ENCODE peak calls at places on chromosomes 4 and X, in seven cellular contexts. One of them, this sample, is unnamed.
A peak's percentile ranks its signal among the peaks of the same experiment; 100 is the strongest.

GRCh38 chrX:107135076-107135964 is 16.7 kb upstream of the RBM41 start:
- DNase-seq in aorta: no peak
- DNase-seq in CD8-positive, alpha-beta memory T cell: no peak
- DNase-seq in colonic mucosa: no peak
- DNase-seq in fibroblast of lung: peak; percentile 74
- DNase-seq in upper lobe of left lung: no peak
- DNase-seq in lower lobe of right lung: no peak
- DNase-seq in this sample: no peak

GRCh38 chr4:17324431-17324830 is 187.5 kb downstream of the QDPR start:
- DNase-seq in aorta: no peak
- DNase-seq in CD8-positive, alpha-beta memory T cell: peak; percentile 6
- DNase-seq in colonic mucosa: peak; percentile 30
- DNase-seq in fibroblast of lung: peak; percentile 76
- DNase-seq in upper lobe of left lung: no peak
- DNase-seq in lower lobe of right lung: no peak
- DNase-seq in this sample: no peak

GRCh38 chr4:145736241-145736831 is 56.4 kb downstream of the C4orf51 start:
- DNase-seq in aorta: peak; percentile 81
- DNase-seq in CD8-positive, alpha-beta memory T cell: no peak
- DNase-seq in colonic mucosa: peak; percentile 24
- DNase-seq in fibroblast of lung: peak; percentile 64
- DNase-seq in upper lobe of left lung: peak; percentile 28
- DNase-seq in lower lobe of right lung: peak; percentile 63
- DNase-seq in this sample: no peak

GRCh38 chr4:151957163-151957562 is 196.4 kb upstream of the GATB start:
- DNase-seq in aorta: no peak
- DNase-seq in CD8-positive, alpha-beta memory T cell: no peak
- DNase-seq in colonic mucosa: no peak
- DNase-seq in fibroblast of lung: no peak
- DNase-seq in upper lobe of left lung: peak; percentile 17
- DNase-seq in lower lobe of right lung: no peak
- DNase-seq in this sample: no peak

GRCh38 chr4:98226396-98226795 is 34.8 kb upstream of the RAP1GDS1 start:
- DNase-seq in aorta: no peak
- DNase-seq in CD8-positive, alpha-beta memory T cell: no peak
- DNase-seq in colonic mucosa: no peak
- DNase-seq in fibroblast of lung: no peak
- DNase-seq in upper lobe of left lung: no peak
- DNase-seq in lower lobe of right lung: no peak
- DNase-seq in this sample: no peak

GRCh38 chr4:47749858-47750257 is 88.0 kb downstream of the CORIN start:
- DNase-seq in aorta: no peak
- DNase-seq in CD8-positive, alpha-beta memory T cell: no peak
- DNase-seq in colonic mucosa: no peak
- DNase-seq in fibroblast of lung: no peak
- DNase-seq in upper lobe of left lung: no peak
- DNase-seq in lower lobe of right lung: no peak
- DNase-seq in this sample: no peak

GRCh38 chr4:166839615-166840251 is 394.6 kb downstream of the SPOCK3 start:
- DNase-seq in aorta: no peak
- DNase-seq in CD8-positive, alpha-beta memory T cell: no peak
- DNase-seq in colonic mucosa: no peak
- DNase-seq in fibroblast of lung: no peak
- DNase-seq in upper lobe of left lung: no peak
- DNase-seq in lower lobe of right lung: no peak
- DNase-seq in this sample: no peak

GRCh38 chr4:76178296-76178695 is 30.1 kb upstream of the NUP54 start:
- DNase-seq in aorta: no peak
- DNase-seq in CD8-positive, alpha-beta memory T cell: no peak
- DNase-seq in colonic mucosa: no peak
- DNase-seq in fibroblast of lung: no peak
- DNase-seq in upper lobe of left lung: no peak
- DNase-seq in lower lobe of right lung: no peak
- DNase-seq in this sample: no peak

DNA sequence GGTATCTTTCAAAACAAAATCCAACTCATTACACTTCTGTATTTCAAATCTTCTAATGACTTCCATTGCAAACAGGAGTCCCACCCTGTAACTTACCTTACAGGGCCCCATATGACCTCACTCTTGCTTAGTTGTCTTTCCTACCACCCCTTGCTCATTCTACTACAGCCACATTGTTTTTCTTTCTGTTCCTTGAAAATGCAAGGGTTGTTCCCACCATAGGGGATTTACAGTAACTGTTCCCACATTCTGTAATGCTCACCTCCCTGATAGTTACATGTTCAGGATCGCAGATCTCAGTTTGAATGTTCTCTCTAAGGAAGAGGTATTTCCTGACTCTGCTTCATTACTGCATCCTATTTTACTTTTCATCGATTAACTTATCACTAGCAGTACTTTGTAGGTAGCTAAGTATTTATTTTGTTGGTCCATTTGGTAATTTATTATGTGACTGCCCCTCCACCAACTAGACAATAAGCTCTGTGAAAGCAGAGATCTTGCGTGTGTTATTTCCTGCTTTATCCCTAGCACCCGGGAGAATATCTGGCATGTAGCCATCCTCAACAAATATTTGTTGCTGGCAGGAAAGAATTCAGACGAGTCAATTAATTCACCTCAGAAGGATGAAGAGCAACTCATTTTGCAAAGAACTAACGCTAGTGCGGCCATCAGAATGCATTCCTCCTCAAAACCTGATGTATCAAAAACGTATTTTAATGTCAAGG is 21.4 kb downstream of the MAOB start:
- DNase-seq in aorta: no peak
- DNase-seq in CD8-positive, alpha-beta memory T cell: no peak
- DNase-seq in colonic mucosa: no peak
- DNase-seq in fibroblast of lung: peak; percentile 16
- DNase-seq in upper lobe of left lung: no peak
- DNase-seq in lower lobe of right lung: no peak
- DNase-seq in this sample: no peak
- H3K27ac ChIP-seq in aorta: no peak overlapping the region
- H3K27ac ChIP-seq in CD8-positive, alpha-beta memory T cell: no peak overlapping the region
- H3K27ac ChIP-seq in colonic mucosa: no peak overlapping the region
- H3K27ac ChIP-seq in fibroblast of lung: no peak overlapping the region
- H3K27ac ChIP-seq in upper lobe of left lung: no peak overlapping the region
- H3K27ac ChIP-seq in lower lobe of right lung: no peak overlapping the region
- H3K27ac ChIP-seq in this sample: no peak overlapping the region

DNA sequence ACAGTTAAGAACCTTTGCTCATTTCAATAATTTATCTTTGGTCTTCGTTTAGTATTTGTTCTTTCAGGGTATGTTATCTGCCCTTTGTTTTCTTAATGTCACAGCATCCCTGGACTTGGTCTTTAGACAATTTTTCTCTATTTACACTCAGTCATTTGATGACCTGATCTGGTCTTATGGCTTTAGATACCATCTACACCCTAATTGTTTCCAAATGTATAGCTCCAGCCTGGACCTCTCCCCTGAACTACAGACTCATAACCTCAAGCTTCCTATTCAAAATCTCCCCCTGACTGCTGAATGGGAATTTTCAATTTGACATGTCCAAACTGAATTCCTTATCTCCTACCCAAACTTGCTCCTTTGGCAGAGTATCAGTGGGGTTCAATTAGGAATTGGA is 3.7 kb upstream of the SUPT20HL2 start:
- DNase-seq in aorta: no peak
- DNase-seq in CD8-positive, alpha-beta memory T cell: no peak
- DNase-seq in colonic mucosa: no peak
- DNase-seq in fibroblast of lung: no peak
- DNase-seq in upper lobe of left lung: no peak
- DNase-seq in lower lobe of right lung: no peak
- DNase-seq in this sample: no peak
- H3K4me3 ChIP-seq in aorta: no peak overlapping the region
- H3K4me3 ChIP-seq in CD8-positive, alpha-beta memory T cell: no peak overlapping the region
- H3K4me3 ChIP-seq in colonic mucosa: no peak overlapping the region
- H3K4me3 ChIP-seq in fibroblast of lung: no peak overlapping the region
- H3K4me3 ChIP-seq in upper lobe of left lung: no peak overlapping the region
- H3K4me3 ChIP-seq in lower lobe of right lung: no peak overlapping the region
- H3K4me3 ChIP-seq in this sample: no peak overlapping the region

GRCh38 chrX:11119295-11119943 is 8.3 kb downstream of the HCCS start:
- DNase-seq in aorta: no peak
- DNase-seq in CD8-positive, alpha-beta memory T cell: no peak
- DNase-seq in colonic mucosa: no peak
- DNase-seq in fibroblast of lung: no peak
- DNase-seq in upper lobe of left lung: no peak
- DNase-seq in lower lobe of right lung: no peak
- DNase-seq in this sample: no peak
- H3K36me3 ChIP-seq in aorta: no peaks in the 10 kb centered on the region
- H3K36me3 ChIP-seq in CD8-positive, alpha-beta memory T cell: peaks cover 24% of the 10 kb centered on the region
- H3K36me3 ChIP-seq in colonic mucosa: peaks cover 10% of the 10 kb centered on the region
- H3K36me3 ChIP-seq in fibroblast of lung: peaks cover 5% of the 10 kb centered on the region
- H3K36me3 ChIP-seq in upper lobe of left lung: peaks cover 46% of the 10 kb centered on the region
- H3K36me3 ChIP-seq in lower lobe of right lung: peaks cover 72% of the 10 kb centered on the region
- H3K36me3 ChIP-seq in this sample: peaks cover 46% of the 10 kb centered on the region

DNA sequence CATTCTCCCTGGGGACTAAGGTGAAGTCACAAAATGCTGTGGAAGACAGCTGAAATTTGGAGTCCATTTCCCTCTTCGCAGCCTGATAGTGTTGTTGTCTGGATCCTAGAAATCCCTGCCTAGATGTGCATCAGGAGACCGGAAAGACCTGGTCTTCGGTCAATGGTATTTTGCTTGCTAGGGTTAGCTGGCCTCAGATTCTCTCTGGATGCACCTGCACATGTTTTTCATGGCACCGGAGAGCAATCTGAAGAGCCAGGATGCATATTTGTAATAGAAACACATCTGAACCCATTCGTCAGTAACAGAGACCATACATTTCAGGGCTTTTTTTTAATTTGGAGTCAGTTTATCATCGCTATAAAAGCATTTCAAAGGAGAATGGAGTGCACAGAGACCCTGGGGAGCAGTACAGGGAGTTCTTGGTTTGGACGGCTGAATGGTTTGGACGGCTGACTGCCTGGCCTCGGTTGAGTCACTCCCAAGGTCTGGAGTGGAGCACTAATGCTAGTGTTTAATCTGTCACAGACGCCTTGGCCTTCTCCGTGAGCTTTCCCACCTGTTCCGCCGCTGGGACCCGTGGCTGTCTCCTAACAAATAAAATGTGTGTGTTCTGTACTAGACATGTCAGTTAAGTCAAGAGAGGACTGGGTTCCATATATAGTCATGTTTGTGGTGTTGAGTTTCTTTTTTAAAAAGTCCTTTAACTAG is 7.5 kb upstream of the PDLIM3 start:
- DNase-seq in aorta: peak; percentile 82
- DNase-seq in CD8-positive, alpha-beta memory T cell: no peak
- DNase-seq in colonic mucosa: peak; percentile 50
- DNase-seq in fibroblast of lung: peak; percentile 88
- DNase-seq in upper lobe of left lung: no peak
- DNase-seq in lower lobe of right lung: no peak
- DNase-seq in this sample: no peak
- H3K27ac ChIP-seq in aorta: peak overlapping the region; percentile 80
- H3K27ac ChIP-seq in CD8-positive, alpha-beta memory T cell: no peak overlapping the region
- H3K27ac ChIP-seq in colonic mucosa: no peak overlapping the region
- H3K27ac ChIP-seq in fibroblast of lung: no peak overlapping the region
- H3K27ac ChIP-seq in upper lobe of left lung: no peak overlapping the region
- H3K27ac ChIP-seq in lower lobe of right lung: no peak overlapping the region
- H3K27ac ChIP-seq in this sample: no peak overlapping the region

DNA sequence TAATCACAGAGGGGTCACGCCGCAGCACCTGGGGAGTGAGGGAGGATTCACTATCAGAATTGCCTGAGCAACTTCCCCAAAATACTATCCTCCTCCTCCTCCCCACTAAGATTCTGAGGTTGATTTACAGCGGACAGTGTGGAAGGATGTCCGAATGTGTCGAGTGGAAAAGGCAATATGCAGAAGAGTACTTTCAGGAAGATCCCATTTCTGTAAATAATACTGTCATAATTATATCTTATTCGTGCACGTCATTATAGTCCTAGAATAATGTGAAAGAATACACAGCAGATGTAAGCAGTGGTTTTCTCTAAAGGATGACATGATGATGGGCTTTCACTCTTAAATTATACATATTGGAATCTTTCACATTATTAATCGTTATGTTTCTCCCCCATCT is 149.8 kb upstream of the NOCT start:
- DNase-seq in aorta: no peak
- DNase-seq in CD8-positive, alpha-beta memory T cell: no peak
- DNase-seq in colonic mucosa: no peak
- DNase-seq in fibroblast of lung: no peak
- DNase-seq in upper lobe of left lung: no peak
- DNase-seq in lower lobe of right lung: no peak
- DNase-seq in this sample: no peak
- H3K4me3 ChIP-seq in aorta: no peak overlapping the region
- H3K4me3 ChIP-seq in CD8-positive, alpha-beta memory T cell: no peak overlapping the region
- H3K4me3 ChIP-seq in colonic mucosa: no peak overlapping the region
- H3K4me3 ChIP-seq in fibroblast of lung: no peak overlapping the region
- H3K4me3 ChIP-seq in upper lobe of left lung: no peak overlapping the region
- H3K4me3 ChIP-seq in lower lobe of right lung: no peak overlapping the region
- H3K4me3 ChIP-seq in this sample: no peak overlapping the region

DNA sequence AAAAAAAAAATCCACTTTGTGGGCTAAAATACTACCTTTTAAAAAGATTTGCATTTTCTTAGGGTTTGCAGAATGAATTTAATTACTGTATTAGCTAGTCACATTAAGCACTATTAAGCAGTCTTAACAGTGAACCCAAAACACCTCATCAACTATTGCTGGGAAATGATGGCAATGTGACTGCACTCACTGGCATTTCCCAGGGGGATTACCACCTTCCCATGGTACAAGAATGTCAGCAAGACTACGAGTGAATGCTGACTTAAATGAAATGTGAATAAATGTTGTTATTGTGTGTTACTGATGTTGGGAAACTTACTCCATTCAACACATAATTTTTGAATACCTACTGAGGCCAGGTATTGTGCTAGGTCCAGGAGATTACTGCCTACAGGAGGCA is 10.0 kb upstream of the SLC9B2 start:
- DNase-seq in aorta: no peak
- DNase-seq in CD8-positive, alpha-beta memory T cell: no peak
- DNase-seq in colonic mucosa: no peak
- DNase-seq in fibroblast of lung: no peak
- DNase-seq in upper lobe of left lung: no peak
- DNase-seq in lower lobe of right lung: no peak
- DNase-seq in this sample: no peak
- H3K36me3 ChIP-seq in aorta: peaks cover 11% of the 10 kb centered on the region
- H3K36me3 ChIP-seq in CD8-positive, alpha-beta memory T cell: peaks cover 16% of the 10 kb centered on the region
- H3K36me3 ChIP-seq in colonic mucosa: no peaks in the 10 kb centered on the region
- H3K36me3 ChIP-seq in fibroblast of lung: peaks cover 3% of the 10 kb centered on the region
- H3K36me3 ChIP-seq in upper lobe of left lung: peaks cover 47% of the 10 kb centered on the region
- H3K36me3 ChIP-seq in lower lobe of right lung: peaks cover 87% of the 10 kb centered on the region
- H3K36me3 ChIP-seq in this sample: peaks cover 24% of the 10 kb centered on the region

This sample was measured in RWPE2.